ENCODE peak calls at places on chromosomes 7 and 10, in five cellular contexts. One of them, this sample, is unnamed.

GRCh38 chr7:1641661-1642260 is 28.3 kb upstream of the ELFN1 start:
- DNase-seq in CD4-positive, CD25-positive, alpha-beta regulatory T cell: no peak
- DNase-seq in naive thymus-derived CD4-positive, alpha-beta T cell: no peak
- DNase-seq in A549: no peak
- DNase-seq in tibial artery: no peak
- DNase-seq in this sample: no peak

GRCh38 chr10:60394444-60394843 is 4.8 kb upstream of the ANK3 start:
- DNase-seq in tibial artery: no peak
- DNase-seq in CD4-positive, CD25-positive, alpha-beta regulatory T cell: no peak
- DNase-seq in naive thymus-derived CD4-positive, alpha-beta T cell: peak
- DNase-seq in A549: no peak
- DNase-seq in this sample: no peak

GRCh38 chr7:73429622-73430505 is 3.7 kb upstream of the FZD9 start:
- DNase-seq in tibial artery: no peak
- DNase-seq in A549: no peak
- DNase-seq in CD4-positive, CD25-positive, alpha-beta regulatory T cell: no peak
- DNase-seq in naive thymus-derived CD4-positive, alpha-beta T cell: no peak
- DNase-seq in this sample: no peak

GRCh38 chr10:97422921-97423420 is 3.0 kb upstream of the PGAM1 start:
- DNase-seq in A549: no peak
- DNase-seq in CD4-positive, CD25-positive, alpha-beta regulatory T cell: no peak
- DNase-seq in tibial artery: no peak
- DNase-seq in naive thymus-derived CD4-positive, alpha-beta T cell: no peak
- DNase-seq in this sample: no peak

GRCh38 chr7:155975490-155975889 is 163.2 kb upstream of the SHH start:
- DNase-seq in naive thymus-derived CD4-positive, alpha-beta T cell: no peak
- DNase-seq in tibial artery: peak
- DNase-seq in CD4-positive, CD25-positive, alpha-beta regulatory T cell: no peak
- DNase-seq in A549: no peak
- DNase-seq in this sample: no peak

GRCh38 chr10:46229144-46229563 is 57.6 kb upstream of the ANTXRL start:
- DNase-seq in CD4-positive, CD25-positive, alpha-beta regulatory T cell: no peak
- DNase-seq in tibial artery: no peak
- DNase-seq in naive thymus-derived CD4-positive, alpha-beta T cell: peak
- DNase-seq in A549: peak
- DNase-seq in this sample: no peak

GRCh38 chr7:133633055-133633454 is 380.2 kb downstream of the EXOC4 start:
- DNase-seq in tibial artery: no peak
- DNase-seq in A549: no peak
- DNase-seq in CD4-positive, CD25-positive, alpha-beta regulatory T cell: no peak
- DNase-seq in naive thymus-derived CD4-positive, alpha-beta T cell: no peak
- DNase-seq in this sample: no peak

GRCh38 chr10:114401195-114401741 is 3.0 kb downstream of the AFAP1L2 start:
- DNase-seq in CD4-positive, CD25-positive, alpha-beta regulatory T cell: no peak
- DNase-seq in tibial artery: peak
- DNase-seq in naive thymus-derived CD4-positive, alpha-beta T cell: no peak
- DNase-seq in A549: no peak
- DNase-seq in this sample: peak

GRCh38 chr7:3712841-3713240 is 411.8 kb downstream of the SDK1 start:
- DNase-seq in tibial artery: no peak
- DNase-seq in CD4-positive, CD25-positive, alpha-beta regulatory T cell: no peak
- DNase-seq in naive thymus-derived CD4-positive, alpha-beta T cell: no peak
- DNase-seq in A549: no peak
- DNase-seq in this sample: no peak

GRCh38 chr7:121005996-121006565 is 17.6 kb downstream of the CPED1 start:
- DNase-seq in A549: no peak
- DNase-seq in CD4-positive, CD25-positive, alpha-beta regulatory T cell: no peak
- DNase-seq in tibial artery: no peak
- DNase-seq in naive thymus-derived CD4-positive, alpha-beta T cell: no peak
- DNase-seq in this sample: no peak

GRCh38 chr7:107394301-107394700 is 75.6 kb upstream of the GPR22 start:
- DNase-seq in naive thymus-derived CD4-positive, alpha-beta T cell: no peak
- DNase-seq in A549: no peak
- DNase-seq in CD4-positive, CD25-positive, alpha-beta regulatory T cell: no peak
- DNase-seq in tibial artery: no peak
- DNase-seq in this sample: no peak

GRCh38 chr10:113007343-113007771 is 57.3 kb downstream of the TCF7L2 start:
- DNase-seq in A549: no peak
- DNase-seq in naive thymus-derived CD4-positive, alpha-beta T cell: peak
- DNase-seq in tibial artery: no peak
- DNase-seq in CD4-positive, CD25-positive, alpha-beta regulatory T cell: peak
- DNase-seq in this sample: no peak

GRCh38 chr10:105682911-105683310 is 1041.8 kb downstream of the SORCS3 start:
- DNase-seq in A549: no peak
- DNase-seq in tibial artery: no peak
- DNase-seq in CD4-positive, CD25-positive, alpha-beta regulatory T cell: no peak
- DNase-seq in naive thymus-derived CD4-positive, alpha-beta T cell: no peak
- DNase-seq in this sample: no peak

GRCh38 chr10:34526186-34526585 is 288.9 kb downstream of the PARD3 start:
- DNase-seq in CD4-positive, CD25-positive, alpha-beta regulatory T cell: no peak
- DNase-seq in A549: peak
- DNase-seq in naive thymus-derived CD4-positive, alpha-beta T cell: no peak
- DNase-seq in tibial artery: no peak
- DNase-seq in this sample: no peak

GRCh38 chr7:151754142-151754590 is 122.7 kb downstream of the PRKAG2 start:
- DNase-seq in A549: peak
- DNase-seq in tibial artery: peak
- DNase-seq in CD4-positive, CD25-positive, alpha-beta regulatory T cell: no peak
- DNase-seq in naive thymus-derived CD4-positive, alpha-beta T cell: no peak
- DNase-seq in this sample: peak

GRCh38 chr7:111510584-111511378 is 51.5 kb downstream of the IMMP2L start:
- DNase-seq in A549: no peak
- DNase-seq in tibial artery: no peak
- DNase-seq in naive thymus-derived CD4-positive, alpha-beta T cell: no peak
- DNase-seq in CD4-positive, CD25-positive, alpha-beta regulatory T cell: no peak
- DNase-seq in this sample: no peak

GRCh38 chr10:72847681-72848080 is 45.9 kb upstream of the OIT3 start:
- DNase-seq in naive thymus-derived CD4-positive, alpha-beta T cell: no peak
- DNase-seq in A549: no peak
- DNase-seq in CD4-positive, CD25-positive, alpha-beta regulatory T cell: no peak
- DNase-seq in tibial artery: no peak
- DNase-seq in this sample: no peak

GRCh38 chr7:22827563-22827962 is 4.9 kb upstream of the TOMM7 start:
- DNase-seq in CD4-positive, CD25-positive, alpha-beta regulatory T cell: no peak
- DNase-seq in naive thymus-derived CD4-positive, alpha-beta T cell: no peak
- DNase-seq in A549: no peak
- DNase-seq in tibial artery: no peak
- DNase-seq in this sample: no peak

GRCh38 chr7:142385528-142386340 is 127.9 kb upstream of the PRSS58 start:
- DNase-seq in naive thymus-derived CD4-positive, alpha-beta T cell: peak
- DNase-seq in A549: peak
- DNase-seq in CD4-positive, CD25-positive, alpha-beta regulatory T cell: no peak
- DNase-seq in tibial artery: no peak
- DNase-seq in this sample: no peak

GRCh38 chr7:84876036-84876821 is 310.6 kb downstream of the SEMA3D start:
- DNase-seq in tibial artery: no peak
- DNase-seq in naive thymus-derived CD4-positive, alpha-beta T cell: no peak
- DNase-seq in A549: no peak
- DNase-seq in CD4-positive, CD25-positive, alpha-beta regulatory T cell: no peak
- DNase-seq in this sample: no peak

GRCh38 chr7:84877943-84878595 is 308.8 kb downstream of the SEMA3D start:
- DNase-seq in tibial artery: no peak
- DNase-seq in naive thymus-derived CD4-positive, alpha-beta T cell: no peak
- DNase-seq in CD4-positive, CD25-positive, alpha-beta regulatory T cell: no peak
- DNase-seq in A549: no peak
- DNase-seq in this sample: no peak

DNA sequence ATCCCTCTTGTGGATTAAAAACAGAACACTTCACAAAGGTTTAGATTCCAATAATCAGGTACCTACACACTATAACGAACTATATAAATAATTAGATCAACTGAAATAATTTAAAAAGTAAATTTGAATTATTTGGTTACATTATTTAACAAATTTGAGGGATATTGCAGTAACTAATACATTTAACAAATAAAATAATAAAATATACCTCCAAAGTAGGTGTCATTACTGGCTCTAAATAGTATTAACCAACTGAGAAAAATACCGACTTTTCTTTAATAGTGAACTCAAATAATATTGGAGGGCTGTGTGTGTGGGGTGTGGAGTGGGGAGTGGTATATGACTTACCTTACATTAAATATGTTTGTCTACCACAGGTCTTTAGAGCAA is 306.9 kb downstream of the SEMA3D start:
- DNase-seq in CD4-positive, CD25-positive, alpha-beta regulatory T cell: no peak
- DNase-seq in naive thymus-derived CD4-positive, alpha-beta T cell: no peak
- DNase-seq in tibial artery: no peak
- DNase-seq in A549: no peak
- DNase-seq in this sample: no peak
- H3K27ac ChIP-seq in CD4-positive, CD25-positive, alpha-beta regulatory T cell: no peak
- H3K27ac ChIP-seq in naive thymus-derived CD4-positive, alpha-beta T cell: no peak
- H3K27ac ChIP-seq in tibial artery: no peak
- H3K27ac ChIP-seq in A549: no peak
- H3K27ac ChIP-seq in this sample: no peak

DNA sequence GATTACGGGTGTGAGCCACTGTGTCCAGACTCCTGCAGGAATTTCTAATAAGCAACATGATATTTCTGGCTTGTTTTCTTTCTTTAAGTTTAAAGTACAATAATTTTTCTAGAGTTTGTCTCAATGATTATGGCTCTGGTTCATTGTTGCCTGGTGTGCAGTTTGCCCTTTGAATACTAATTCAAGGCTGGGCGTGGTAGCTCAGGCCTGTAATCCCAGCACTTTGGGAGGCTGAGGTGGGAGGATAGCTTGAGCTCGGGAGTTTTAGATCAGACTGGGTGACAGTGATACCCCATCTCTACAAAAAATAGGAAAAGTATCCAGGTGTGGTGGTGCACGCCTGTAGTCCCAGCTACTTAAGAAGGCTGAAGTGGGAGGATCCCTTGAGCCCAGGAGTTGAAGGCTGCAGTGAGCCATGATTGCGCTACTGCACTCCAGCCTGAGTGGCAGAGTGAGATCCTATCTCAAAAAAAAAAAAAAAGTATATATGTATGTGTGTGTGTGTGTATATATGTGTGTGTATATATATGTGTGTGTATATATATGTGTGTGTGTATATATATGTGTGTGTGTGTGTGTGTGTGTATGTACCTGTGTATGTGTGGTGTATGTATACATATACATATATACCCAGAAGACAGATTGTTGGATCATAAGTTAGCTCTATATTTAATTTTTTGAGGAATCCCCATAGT is 8.2 kb downstream of the ADIRF start:
- DNase-seq in naive thymus-derived CD4-positive, alpha-beta T cell: no peak
- DNase-seq in A549: no peak
- DNase-seq in tibial artery: no peak
- DNase-seq in CD4-positive, CD25-positive, alpha-beta regulatory T cell: no peak
- DNase-seq in this sample: no peak
- H3K27ac ChIP-seq in naive thymus-derived CD4-positive, alpha-beta T cell: no peak
- H3K27ac ChIP-seq in A549: no peak
- H3K27ac ChIP-seq in tibial artery: peak
- H3K27ac ChIP-seq in CD4-positive, CD25-positive, alpha-beta regulatory T cell: no peak
- H3K27ac ChIP-seq in this sample: no peak

GRCh38 chr10:102479651-102480050 is 22.9 kb downstream of the ACTR1A start:
- DNase-seq in naive thymus-derived CD4-positive, alpha-beta T cell: no peak
- DNase-seq in A549: no peak
- DNase-seq in CD4-positive, CD25-positive, alpha-beta regulatory T cell: no peak
- DNase-seq in tibial artery: no peak
- DNase-seq in this sample: no peak

GRCh38 chr10:102473445-102474331 is 22.3 kb upstream of the C10orf95 start:
- DNase-seq in naive thymus-derived CD4-positive, alpha-beta T cell: peak
- DNase-seq in CD4-positive, CD25-positive, alpha-beta regulatory T cell: no peak
- DNase-seq in tibial artery: no peak
- DNase-seq in A549: no peak
- DNase-seq in this sample: no peak

GRCh38 chr10:102480396-102480795 is 22.1 kb downstream of the ACTR1A start:
- DNase-seq in tibial artery: no peak
- DNase-seq in CD4-positive, CD25-positive, alpha-beta regulatory T cell: no peak
- DNase-seq in A549: no peak
- DNase-seq in naive thymus-derived CD4-positive, alpha-beta T cell: no peak
- DNase-seq in this sample: no peak

GRCh38 chr10:102475451-102476040 is 24.2 kb upstream of the C10orf95 start:
- DNase-seq in tibial artery: no peak
- DNase-seq in CD4-positive, CD25-positive, alpha-beta regulatory T cell: no peak
- DNase-seq in A549: no peak
- DNase-seq in naive thymus-derived CD4-positive, alpha-beta T cell: no peak
- DNase-seq in this sample: no peak

DNA sequence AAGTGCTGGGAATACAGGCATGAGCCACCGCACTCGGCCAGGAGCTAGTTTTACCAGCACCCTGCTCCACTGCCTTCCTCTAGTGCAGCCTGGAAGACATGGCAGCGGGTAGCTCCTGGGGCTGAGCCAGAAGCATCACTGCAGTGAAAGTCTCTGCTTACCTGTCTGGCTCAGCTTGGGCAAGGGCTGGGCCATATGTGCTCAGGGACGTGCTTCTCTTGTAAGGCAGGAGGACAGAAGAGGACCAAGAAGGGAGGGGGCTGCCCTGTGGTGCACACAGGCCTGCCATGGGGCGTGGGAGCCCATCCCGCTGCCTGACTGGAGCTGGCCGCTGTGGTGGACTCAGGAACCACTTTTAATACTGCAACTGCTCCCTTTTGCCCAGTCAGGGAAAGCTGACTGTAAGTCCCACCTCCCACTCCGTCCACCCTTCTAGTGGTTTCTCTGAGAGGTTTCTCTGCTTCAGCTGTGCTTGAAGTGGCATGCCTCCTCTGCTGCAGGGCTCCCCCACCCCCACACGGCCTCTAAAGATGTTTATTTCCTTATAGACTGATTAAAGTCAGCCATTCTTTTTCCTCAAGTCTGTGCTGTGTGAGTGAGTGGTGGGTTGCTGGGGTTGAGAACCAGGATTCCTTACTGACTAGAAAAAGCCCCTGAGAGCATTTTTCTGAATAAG is 25.3 kb upstream of the C10orf95 start:
- DNase-seq in naive thymus-derived CD4-positive, alpha-beta T cell: no peak
- DNase-seq in tibial artery: no peak
- DNase-seq in A549: no peak
- DNase-seq in CD4-positive, CD25-positive, alpha-beta regulatory T cell: no peak
- DNase-seq in this sample: peak
- H3K27ac ChIP-seq in naive thymus-derived CD4-positive, alpha-beta T cell: peak
- H3K27ac ChIP-seq in tibial artery: no peak
- H3K27ac ChIP-seq in A549: no peak
- H3K27ac ChIP-seq in CD4-positive, CD25-positive, alpha-beta regulatory T cell: peak
- H3K27ac ChIP-seq in this sample: no peak

DNA sequence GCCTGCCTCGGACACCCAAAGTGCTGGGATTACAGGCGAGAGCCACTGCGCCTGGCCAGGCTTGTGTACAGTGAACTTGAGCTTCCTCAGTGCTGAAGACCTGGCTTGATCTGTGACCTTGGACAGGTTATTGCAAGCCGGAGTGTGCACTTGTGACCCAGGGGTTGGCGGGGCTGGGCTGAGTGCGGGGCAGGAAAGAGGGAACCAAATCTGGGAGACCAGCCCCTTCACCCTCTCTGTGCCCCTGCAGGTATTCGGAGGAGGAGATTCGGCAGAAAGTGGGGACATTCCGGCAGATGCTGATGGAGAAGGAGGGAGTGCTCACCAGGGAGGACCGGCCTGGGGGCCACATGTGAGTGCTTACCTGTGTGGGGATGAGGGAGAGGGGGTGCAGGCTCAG is 46.2 kb downstream of the SRRM3 start:
- DNase-seq in tibial artery: no peak
- DNase-seq in A549: no peak
- DNase-seq in naive thymus-derived CD4-positive, alpha-beta T cell: no peak
- DNase-seq in CD4-positive, CD25-positive, alpha-beta regulatory T cell: no peak
- DNase-seq in this sample: no peak
- H3K27ac ChIP-seq in tibial artery: no peak
- H3K27ac ChIP-seq in A549: no peak
- H3K27ac ChIP-seq in naive thymus-derived CD4-positive, alpha-beta T cell: no peak
- H3K27ac ChIP-seq in CD4-positive, CD25-positive, alpha-beta regulatory T cell: no peak
- H3K27ac ChIP-seq in this sample: no peak